ENCODE peak calls at places on chromosomes 3 and 15, in four cellular contexts. One of them, this sample, is unnamed.

GRCh38 chr3:193987186-193987585 is 148.8 kb upstream of the HES1 start:
- DNase-seq in A549: no peak
- DNase-seq in K562: no peak
- DNase-seq in HepG2: no peak
- DNase-seq in this sample: no peak

GRCh38 chr3:195796795-195797194 is 14.9 kb downstream of the MUC4 start:
- DNase-seq in A549: no peak
- DNase-seq in K562: no peak
- DNase-seq in HepG2: no peak
- DNase-seq in this sample: no peak

GRCh38 chr3:47399531-47400270 is 18.9 kb downstream of the PTPN23 start:
- DNase-seq in A549: no peak
- DNase-seq in K562: no peak
- DNase-seq in HepG2: no peak
- DNase-seq in this sample: no peak

GRCh38 chr3:52056521-52056967 is at the start of gene DUSP7:
- DNase-seq in A549: peak
- DNase-seq in K562: peak
- DNase-seq in HepG2: no peak
- DNase-seq in this sample: peak

GRCh38 chr15:83854950-83855707 is 201.2 kb downstream of the ADAMTSL3 start:
- DNase-seq in A549: no peak
- DNase-seq in K562: no peak
- DNase-seq in HepG2: no peak
- DNase-seq in this sample: no peak

GRCh38 chr3:33879540-33879939 is 81.1 kb downstream of the PDCD6IP start:
- DNase-seq in A549: no peak
- DNase-seq in K562: no peak
- DNase-seq in HepG2: no peak
- DNase-seq in this sample: no peak

GRCh38 chr3:13236774-13237173 is 163.5 kb upstream of the IQSEC1 start:
- DNase-seq in A549: no peak
- DNase-seq in K562: no peak
- DNase-seq in HepG2: no peak
- DNase-seq in this sample: no peak

GRCh38 chr3:45785626-45786150 is 10.6 kb downstream of the SLC6A20 start:
- DNase-seq in A549: no peak
- DNase-seq in K562: no peak
- DNase-seq in HepG2: no peak
- DNase-seq in this sample: no peak

GRCh38 chr3:16842710-16843270 is 42.0 kb upstream of the PLCL2 start:
- DNase-seq in A549: no peak
- DNase-seq in K562: no peak
- DNase-seq in HepG2: no peak
- DNase-seq in this sample: no peak

GRCh38 chr3:58667229-58667628 is 655 bp upstream of the FAM3D start:
- DNase-seq in A549: no peak
- DNase-seq in K562: no peak
- DNase-seq in HepG2: no peak
- DNase-seq in this sample: no peak

GRCh38 chr3:58665410-58665809 is 1.2 kb downstream of the FAM3D start:
- DNase-seq in A549: no peak
- DNase-seq in K562: no peak
- DNase-seq in HepG2: no peak
- DNase-seq in this sample: no peak

GRCh38 chr3:58668247-58668646 is 1.7 kb upstream of the FAM3D start:
- DNase-seq in A549: no peak
- DNase-seq in K562: no peak
- DNase-seq in HepG2: no peak
- DNase-seq in this sample: no peak

GRCh38 chr3:58667704-58668103 is 1.1 kb upstream of the FAM3D start:
- DNase-seq in A549: no peak
- DNase-seq in K562: no peak
- DNase-seq in HepG2: no peak
- DNase-seq in this sample: no peak

GRCh38 chr3:58666683-58667082 is at the start of gene FAM3D:
- DNase-seq in A549: no peak
- DNase-seq in K562: no peak
- DNase-seq in HepG2: no peak
- DNase-seq in this sample: no peak
- TF ChIP-seq PHF8 in A549: no peak
- TF ChIP-seq PHF8 in K562: no peak
- TF ChIP-seq PHF8 in HepG2: no peak
- TF ChIP-seq PHF8 in this sample: no peak

GRCh38 chr3:61233828-61234227 is 17.4 kb downstream of the FHIT start:
- DNase-seq in A549: no peak
- DNase-seq in K562: no peak
- DNase-seq in HepG2: no peak
- DNase-seq in this sample: no peak

GRCh38 chr3:61237858-61238257 is 13.4 kb downstream of the FHIT start:
- DNase-seq in A549: no peak
- DNase-seq in K562: peak
- DNase-seq in HepG2: no peak
- DNase-seq in this sample: no peak

GRCh38 chr3:61239871-61240270 is 11.4 kb downstream of the FHIT start:
- DNase-seq in A549: no peak
- DNase-seq in K562: no peak
- DNase-seq in HepG2: no peak
- DNase-seq in this sample: no peak

GRCh38 chr3:61236556-61236955 is 14.7 kb downstream of the FHIT start:
- DNase-seq in A549: no peak
- DNase-seq in K562: no peak
- DNase-seq in HepG2: no peak
- DNase-seq in this sample: no peak
- TF ChIP-seq RNF2 in A549: no peak
- TF ChIP-seq RNF2 in K562: no peak
- TF ChIP-seq RNF2 in HepG2: no peak
- TF ChIP-seq RNF2 in this sample: no peak

GRCh38 chr3:105827101-105827634 is 41.6 kb downstream of the CBLB start:
- DNase-seq in A549: no peak
- DNase-seq in K562: no peak
- DNase-seq in HepG2: no peak
- DNase-seq in this sample: no peak

GRCh38 chr3:105829879-105830622 is 38.8 kb downstream of the CBLB start:
- DNase-seq in A549: no peak
- DNase-seq in K562: no peak
- DNase-seq in HepG2: no peak
- DNase-seq in this sample: no peak

GRCh38 chr3:105829229-105829628 is 39.6 kb downstream of the CBLB start:
- DNase-seq in A549: no peak
- DNase-seq in K562: no peak
- DNase-seq in HepG2: no peak
- DNase-seq in this sample: no peak

GRCh38 chr3:105828703-105829102 is 40.1 kb downstream of the CBLB start:
- DNase-seq in A549: no peak
- DNase-seq in K562: no peak
- DNase-seq in HepG2: no peak
- DNase-seq in this sample: no peak

GRCh38 chr3:105827959-105828358 is 40.9 kb downstream of the CBLB start:
- DNase-seq in A549: peak
- DNase-seq in K562: peak
- DNase-seq in HepG2: peak
- DNase-seq in this sample: no peak
- TF ChIP-seq PHF8 in A549: no peak
- TF ChIP-seq PHF8 in K562: no peak
- TF ChIP-seq PHF8 in HepG2: no peak
- TF ChIP-seq PHF8 in this sample: no peak

DNA sequence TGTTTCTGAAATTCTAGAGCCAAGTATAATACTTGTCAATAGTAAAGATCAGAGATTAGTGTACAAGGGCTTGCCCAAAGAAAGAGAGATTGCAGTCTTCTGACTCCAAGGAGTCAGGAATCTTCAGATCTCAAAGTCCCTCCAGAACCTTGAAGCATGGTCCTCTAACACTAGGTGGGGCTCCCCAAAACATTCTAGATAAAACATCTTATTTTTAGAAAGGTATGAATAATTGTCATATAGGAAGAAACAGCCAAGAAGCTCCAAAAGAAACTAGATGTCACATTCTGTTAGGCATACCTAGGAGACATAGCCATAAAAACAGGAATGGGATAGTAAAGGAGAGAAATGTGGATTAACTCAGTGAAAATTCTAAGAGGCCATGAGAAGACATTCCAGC is 10.7 kb downstream of the MUC13 start:
- DNase-seq in A549: no peak
- DNase-seq in K562: peak
- DNase-seq in HepG2: no peak
- DNase-seq in this sample: no peak
- TF ChIP-seq RNF2 in A549: no peak
- TF ChIP-seq RNF2 in K562: no peak
- TF ChIP-seq RNF2 in HepG2: no peak
- TF ChIP-seq RNF2 in this sample: no peak

This sample was measured in H1.